ENCODE peak calls at places on chromosome 11, in nine cellular contexts. One of them, this sample, is unnamed.

GRCh38 chr11:118143661-118144185 is 8.9 kb downstream of the SCN4B start:
- DNase-seq in B cell: no peak
- DNase-seq in CD8-positive, alpha-beta T cell: no peak
- DNase-seq in kidney: no peak
- DNase-seq in adrenal gland: no peak
- DNase-seq in fibroblast of lung: no peak
- DNase-seq in MCF 10A: no peak
- DNase-seq in body of pancreas: no peak
- DNase-seq in IMR-90: no peak
- DNase-seq in this sample: no peak

GRCh38 chr11:29135504-29135903 is 881.3 kb downstream of the KCNA4 start:
- DNase-seq in B cell: no peak
- DNase-seq in CD8-positive, alpha-beta T cell: no peak
- DNase-seq in kidney: no peak
- DNase-seq in adrenal gland: no peak
- DNase-seq in fibroblast of lung: no peak
- DNase-seq in MCF 10A: no peak
- DNase-seq in body of pancreas: no peak
- DNase-seq in IMR-90: peak; percentile 80
- DNase-seq in this sample: no peak

GRCh38 chr11:44030276-44030932 is 17.4 kb upstream of the ACCSL start:
- DNase-seq in B cell: no peak
- DNase-seq in CD8-positive, alpha-beta T cell: no peak
- DNase-seq in kidney: no peak
- DNase-seq in adrenal gland: peak; percentile 78
- DNase-seq in fibroblast of lung: peak; percentile 50
- DNase-seq in MCF 10A: no peak
- DNase-seq in body of pancreas: no peak
- DNase-seq in IMR-90: peak; percentile 68
- DNase-seq in this sample: no peak

GRCh38 chr11:55920537-55920936 is 6.2 kb upstream of the OR5W2 start:
- DNase-seq in B cell: no peak
- DNase-seq in CD8-positive, alpha-beta T cell: no peak
- DNase-seq in kidney: peak; percentile 41
- DNase-seq in adrenal gland: no peak
- DNase-seq in fibroblast of lung: no peak
- DNase-seq in MCF 10A: no peak
- DNase-seq in body of pancreas: no peak
- DNase-seq in IMR-90: no peak
- DNase-seq in this sample: no peak

GRCh38 chr11:107496011-107496410 is 38.4 kb upstream of the CWF19L2 start:
- DNase-seq in B cell: no peak
- DNase-seq in CD8-positive, alpha-beta T cell: no peak
- DNase-seq in kidney: no peak
- DNase-seq in adrenal gland: peak; percentile 18
- DNase-seq in fibroblast of lung: peak; percentile 58
- DNase-seq in MCF 10A: peak; percentile 57
- DNase-seq in body of pancreas: no peak
- DNase-seq in IMR-90: peak; percentile 61
- DNase-seq in this sample: peak; percentile 24

GRCh38 chr11:19777032-19777341 is 64.3 kb downstream of the NAV2 start:
- DNase-seq in B cell: no peak
- DNase-seq in CD8-positive, alpha-beta T cell: no peak
- DNase-seq in kidney: peak; percentile 77
- DNase-seq in adrenal gland: no peak
- DNase-seq in fibroblast of lung: no peak
- DNase-seq in MCF 10A: no peak
- DNase-seq in body of pancreas: peak; percentile 71
- DNase-seq in IMR-90: no peak
- DNase-seq in this sample: no peak

GRCh38 chr11:62143727-62144126 is 19.9 kb downstream of the INCENP start:
- DNase-seq in B cell: no peak
- DNase-seq in CD8-positive, alpha-beta T cell: no peak
- DNase-seq in kidney: no peak
- DNase-seq in adrenal gland: no peak
- DNase-seq in fibroblast of lung: no peak
- DNase-seq in MCF 10A: no peak
- DNase-seq in body of pancreas: no peak
- DNase-seq in IMR-90: no peak
- DNase-seq in this sample: no peak

GRCh38 chr11:79807506-79807905 is 366.7 kb upstream of the TENM4 start:
- DNase-seq in B cell: no peak
- DNase-seq in CD8-positive, alpha-beta T cell: no peak
- DNase-seq in kidney: no peak
- DNase-seq in adrenal gland: no peak
- DNase-seq in fibroblast of lung: no peak
- DNase-seq in MCF 10A: no peak
- DNase-seq in body of pancreas: no peak
- DNase-seq in IMR-90: no peak
- DNase-seq in this sample: no peak

GRCh38 chr11:61536676-61537270 is 28.2 kb downstream of the LRRC10B start:
- DNase-seq in B cell: no peak
- DNase-seq in CD8-positive, alpha-beta T cell: no peak
- DNase-seq in kidney: no peak
- DNase-seq in adrenal gland: no peak
- DNase-seq in fibroblast of lung: no peak
- DNase-seq in MCF 10A: no peak
- DNase-seq in body of pancreas: no peak
- DNase-seq in IMR-90: no peak
- DNase-seq in this sample: no peak

GRCh38 chr11:32422545-32422944 is 12.8 kb downstream of the WT1 start:
- DNase-seq in B cell: no peak
- DNase-seq in CD8-positive, alpha-beta T cell: no peak
- DNase-seq in kidney: no peak
- DNase-seq in adrenal gland: no peak
- DNase-seq in fibroblast of lung: no peak
- DNase-seq in MCF 10A: no peak
- DNase-seq in body of pancreas: no peak
- DNase-seq in IMR-90: no peak
- DNase-seq in this sample: no peak

GRCh38 chr11:102317768-102318103 is 452 bp downstream of the BIRC3 start:
- DNase-seq in B cell: no peak
- DNase-seq in CD8-positive, alpha-beta T cell: no peak
- DNase-seq in kidney: no peak
- DNase-seq in adrenal gland: no peak
- DNase-seq in fibroblast of lung: no peak
- DNase-seq in MCF 10A: peak; percentile 66
- DNase-seq in body of pancreas: no peak
- DNase-seq in IMR-90: no peak
- DNase-seq in this sample: no peak
- TF ChIP-seq CTCF in B cell: no peak
- TF ChIP-seq CTCF in CD8-positive, alpha-beta T cell: no peak
- TF ChIP-seq CTCF in kidney: no peak
- TF ChIP-seq CTCF in adrenal gland: no peak
- TF ChIP-seq CTCF in fibroblast of lung: no peak
- TF ChIP-seq CTCF in MCF 10A: no peak
- TF ChIP-seq CTCF in body of pancreas: no peak
- TF ChIP-seq CTCF in IMR-90: no peak
- TF ChIP-seq CTCF in this sample: no peak

GRCh38 chr11:75563501-75563977 is 1.5 kb downstream of the SERPINH1 start:
- DNase-seq in B cell: no peak
- DNase-seq in CD8-positive, alpha-beta T cell: no peak
- DNase-seq in kidney: no peak
- DNase-seq in adrenal gland: no peak
- DNase-seq in fibroblast of lung: no peak
- DNase-seq in MCF 10A: no peak
- DNase-seq in body of pancreas: no peak
- DNase-seq in IMR-90: no peak
- DNase-seq in this sample: no peak

GRCh38 chr11:75565221-75565814 is 3.3 kb downstream of the SERPINH1 start:
- DNase-seq in B cell: no peak
- DNase-seq in CD8-positive, alpha-beta T cell: no peak
- DNase-seq in kidney: peak; percentile 89
- DNase-seq in adrenal gland: peak; percentile 77
- DNase-seq in fibroblast of lung: peak; percentile 67
- DNase-seq in MCF 10A: peak; percentile 69
- DNase-seq in body of pancreas: peak; percentile 43
- DNase-seq in IMR-90: peak; percentile 78
- DNase-seq in this sample: no peak

GRCh38 chr11:75562836-75563484 is 907 bp downstream of the SERPINH1 start:
- DNase-seq in B cell: no peak
- DNase-seq in CD8-positive, alpha-beta T cell: no peak
- DNase-seq in kidney: no peak
- DNase-seq in adrenal gland: peak; percentile 54
- DNase-seq in fibroblast of lung: no peak
- DNase-seq in MCF 10A: peak; percentile 43
- DNase-seq in body of pancreas: peak; percentile 26
- DNase-seq in IMR-90: peak; percentile 56
- DNase-seq in this sample: no peak

GRCh38 chr11:75562048-75562835 is at the start of gene SERPINH1:
- DNase-seq in B cell: no peak
- DNase-seq in CD8-positive, alpha-beta T cell: peak; percentile 47
- DNase-seq in kidney: peak; percentile 97
- DNase-seq in adrenal gland: peak; percentile 91
- DNase-seq in fibroblast of lung: peak; percentile 92
- DNase-seq in MCF 10A: peak; percentile 83
- DNase-seq in body of pancreas: peak; percentile 89
- DNase-seq in IMR-90: peak; percentile 84
- DNase-seq in this sample: peak; percentile 81

GRCh38 chr11:75563978-75564552 is 2.0 kb downstream of the SERPINH1 start:
- DNase-seq in B cell: no peak
- DNase-seq in CD8-positive, alpha-beta T cell: no peak
- DNase-seq in kidney: peak; percentile 87
- DNase-seq in adrenal gland: peak; percentile 68
- DNase-seq in fibroblast of lung: peak; percentile 85
- DNase-seq in MCF 10A: peak; percentile 64
- DNase-seq in body of pancreas: peak; percentile 42
- DNase-seq in IMR-90: peak; percentile 92
- DNase-seq in this sample: no peak
- TF ChIP-seq CTCF in B cell: no peak
- TF ChIP-seq CTCF in CD8-positive, alpha-beta T cell: no peak
- TF ChIP-seq CTCF in kidney: peak; percentile 24
- TF ChIP-seq CTCF in adrenal gland: peak; percentile 67
- TF ChIP-seq CTCF in fibroblast of lung: peak; percentile 54
- TF ChIP-seq CTCF in MCF 10A: peak; percentile 42
- TF ChIP-seq CTCF in body of pancreas: no peak
- TF ChIP-seq CTCF in IMR-90: peak; percentile 81
- TF ChIP-seq CTCF in this sample: peak; percentile 67

DNA sequence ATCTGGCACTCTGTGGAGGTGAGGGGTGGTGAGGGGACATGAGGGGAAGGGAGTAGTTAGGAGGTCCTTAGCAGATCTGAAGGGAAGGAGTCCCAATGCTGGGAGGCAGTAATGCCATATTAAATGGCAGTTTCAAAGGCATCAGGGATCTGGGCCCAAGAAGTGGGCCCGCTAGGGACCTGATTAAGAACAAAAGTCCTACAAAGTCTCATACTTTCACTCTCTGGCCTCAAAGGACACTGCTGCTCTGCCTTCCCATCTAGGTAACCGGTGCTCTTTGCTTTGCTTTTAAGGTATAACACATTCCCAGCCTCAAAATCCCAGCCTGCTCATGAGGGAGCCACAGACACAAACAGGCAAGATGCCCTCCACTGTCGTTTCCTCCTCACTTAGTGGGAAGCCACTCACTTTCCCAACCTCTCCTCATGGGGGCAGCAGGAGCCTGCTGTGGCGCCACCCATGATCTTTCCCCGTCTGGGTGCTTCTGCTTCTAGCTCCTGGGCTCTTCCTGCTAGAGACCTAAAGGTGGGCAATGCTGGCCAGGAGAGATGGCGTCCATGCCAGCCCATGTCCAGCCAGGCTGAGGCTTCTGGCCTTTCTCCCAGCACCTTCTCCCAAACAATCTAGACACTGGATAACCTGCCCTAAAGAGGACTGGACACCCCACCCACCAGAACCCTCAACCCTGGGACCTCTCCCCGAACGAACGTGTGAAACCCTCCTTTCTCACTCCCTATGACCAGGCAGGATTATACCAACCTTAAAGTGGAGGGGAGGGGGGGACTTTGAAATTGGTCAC is 68.3 kb downstream of the PLEKHA7 start:
- DNase-seq in B cell: no peak
- DNase-seq in CD8-positive, alpha-beta T cell: peak; percentile 12
- DNase-seq in kidney: peak; percentile 79
- DNase-seq in adrenal gland: peak; percentile 34
- DNase-seq in fibroblast of lung: peak; percentile 60
- DNase-seq in MCF 10A: peak; percentile 76
- DNase-seq in body of pancreas: peak; percentile 79
- DNase-seq in IMR-90: peak; percentile 34
- DNase-seq in this sample: no peak
- TF ChIP-seq CTCF in B cell: peak; percentile 27
- TF ChIP-seq CTCF in CD8-positive, alpha-beta T cell: no peak
- TF ChIP-seq CTCF in kidney: peak; percentile 75
- TF ChIP-seq CTCF in adrenal gland: peak; percentile 51
- TF ChIP-seq CTCF in fibroblast of lung: peak; percentile 52
- TF ChIP-seq CTCF in MCF 10A: peak; percentile 75
- TF ChIP-seq CTCF in body of pancreas: peak; percentile 81
- TF ChIP-seq CTCF in IMR-90: peak; percentile 57
- TF ChIP-seq CTCF in this sample: peak; percentile 20

GRCh38 chr11:70159612-70160570 is 43.2 kb upstream of the FADD start:
- DNase-seq in B cell: no peak
- DNase-seq in CD8-positive, alpha-beta T cell: no peak
- DNase-seq in kidney: peak; percentile 92
- DNase-seq in adrenal gland: no peak
- DNase-seq in fibroblast of lung: peak; percentile 8
- DNase-seq in MCF 10A: peak; percentile 97
- DNase-seq in body of pancreas: no peak
- DNase-seq in IMR-90: peak; percentile 47
- DNase-seq in this sample: peak; percentile 22

GRCh38 chr11:70156291-70157037 is 46.6 kb upstream of the FADD start:
- DNase-seq in B cell: no peak
- DNase-seq in CD8-positive, alpha-beta T cell: no peak
- DNase-seq in kidney: no peak
- DNase-seq in adrenal gland: no peak
- DNase-seq in fibroblast of lung: no peak
- DNase-seq in MCF 10A: no peak
- DNase-seq in body of pancreas: no peak
- DNase-seq in IMR-90: no peak
- DNase-seq in this sample: no peak

GRCh38 chr11:70155386-70155785 is 47.7 kb upstream of the FADD start:
- DNase-seq in B cell: no peak
- DNase-seq in CD8-positive, alpha-beta T cell: no peak
- DNase-seq in kidney: no peak
- DNase-seq in adrenal gland: no peak
- DNase-seq in fibroblast of lung: peak; percentile 15
- DNase-seq in MCF 10A: peak; percentile 69
- DNase-seq in body of pancreas: no peak
- DNase-seq in IMR-90: no peak
- DNase-seq in this sample: no peak

GRCh38 chr11:70158757-70159389 is 44.2 kb upstream of the FADD start:
- DNase-seq in B cell: no peak
- DNase-seq in CD8-positive, alpha-beta T cell: no peak
- DNase-seq in kidney: no peak
- DNase-seq in adrenal gland: no peak
- DNase-seq in fibroblast of lung: no peak
- DNase-seq in MCF 10A: no peak
- DNase-seq in body of pancreas: no peak
- DNase-seq in IMR-90: no peak
- DNase-seq in this sample: no peak

GRCh38 chr11:70158201-70158600 is 44.9 kb upstream of the FADD start:
- DNase-seq in B cell: no peak
- DNase-seq in CD8-positive, alpha-beta T cell: no peak
- DNase-seq in kidney: no peak
- DNase-seq in adrenal gland: no peak
- DNase-seq in fibroblast of lung: peak; percentile 13
- DNase-seq in MCF 10A: peak; percentile 29
- DNase-seq in body of pancreas: peak; percentile 10
- DNase-seq in IMR-90: peak; percentile 19
- DNase-seq in this sample: no peak
- TF ChIP-seq CTCF in B cell: no peak
- TF ChIP-seq CTCF in CD8-positive, alpha-beta T cell: no peak
- TF ChIP-seq CTCF in kidney: no peak
- TF ChIP-seq CTCF in adrenal gland: peak; percentile 5
- TF ChIP-seq CTCF in fibroblast of lung: peak; percentile 24
- TF ChIP-seq CTCF in MCF 10A: peak; percentile 13
- TF ChIP-seq CTCF in body of pancreas: no peak
- TF ChIP-seq CTCF in IMR-90: peak; percentile 45
- TF ChIP-seq CTCF in this sample: peak; percentile 12

GRCh38 chr11:35050596-35050995 is 88.4 kb upstream of the CD44 start:
- DNase-seq in B cell: no peak
- DNase-seq in CD8-positive, alpha-beta T cell: no peak
- DNase-seq in kidney: no peak
- DNase-seq in adrenal gland: no peak
- DNase-seq in fibroblast of lung: no peak
- DNase-seq in MCF 10A: no peak
- DNase-seq in body of pancreas: no peak
- DNase-seq in IMR-90: no peak
- DNase-seq in this sample: no peak
- TF ChIP-seq CTCF in B cell: no peak
- TF ChIP-seq CTCF in CD8-positive, alpha-beta T cell: no peak
- TF ChIP-seq CTCF in kidney: no peak
- TF ChIP-seq CTCF in adrenal gland: no peak
- TF ChIP-seq CTCF in fibroblast of lung: no peak
- TF ChIP-seq CTCF in MCF 10A: no peak
- TF ChIP-seq CTCF in body of pancreas: no peak
- TF ChIP-seq CTCF in IMR-90: no peak
- TF ChIP-seq CTCF in this sample: no peak